ENCODE peak calls at places on chromosome 14, in seven cellular contexts. Z is tibial artery, F is ovary, V is WERI-Rb-1, G is dorsolateral prefrontal cortex, A is suprapubic skin, I is right atrium auricular region. E is an unnamed sample.

GRCh38 chr14:76924363-76925151 is 98.3 kb downstream of the LRRC74A start:
- DNase-seq in Z (no peak), F (peak; percentile 69), V (no peak), G (peak; percentile 65), A (no peak), I (no peak), E (peak; percentile 61)

GRCh38 chr14:76352639-76353281 is 23.2 kb upstream of the ESRRB start:
- DNase-seq in Z (no peak), F (peak; percentile 36), V (peak; percentile 74), G (no peak), A (no peak), I (no peak), E (peak; percentile 30)

GRCh38 chr14:95098984-95099599 is 58.2 kb downstream of the DICER1 start:
- DNase-seq in Z (peak; percentile 65), F (peak; percentile 71), V (peak; percentile 60), G (peak; percentile 61), A (no peak), I (peak; percentile 76), E (peak; percentile 67)

GRCh38 chr14:89848165-89848564 is 106.4 kb downstream of the EFCAB11 start:
- DNase-seq in Z (no peak), F (no peak), V (no peak), G (no peak), A (no peak), I (no peak), E (no peak)

GRCh38 chr14:34426313-34427295 is 35.4 kb downstream of the SPTSSA start:
- DNase-seq in Z (no peak), F (no peak), V (no peak), G (no peak), A (no peak), I (no peak), E (peak; percentile 36)

GRCh38 chr14:76143642-76144041 is 8.1 kb upstream of the GPATCH2L start:
- DNase-seq in Z (no peak), F (no peak), V (no peak), G (no peak), A (no peak), I (no peak), E (no peak)

GRCh38 chr14:35991356-35991755 is 165.2 kb downstream of the BRMS1L start:
- DNase-seq in Z (no peak), F (no peak), V (no peak), G (no peak), A (no peak), I (no peak), E (no peak)

GRCh38 chr14:68248481-68249255 is 429.1 kb downstream of the RAD51B start:
- DNase-seq in Z (no peak), F (no peak), V (no peak), G (no peak), A (no peak), I (peak; percentile 61), E (no peak)

GRCh38 chr14:31206536-31207286 is 882 bp downstream of the HECTD1 start:
- DNase-seq in Z (peak; percentile 22), F (peak; percentile 36), V (peak; percentile 21), G (no peak), A (no peak), I (no peak), E (peak; percentile 33)

GRCh38 chr14:80381964-80382363 is 170.7 kb upstream of the DIO2 start:
- DNase-seq in Z (no peak), F (no peak), V (no peak), G (no peak), A (no peak), I (no peak), E (no peak)

GRCh38 chr14:23572524-23572828 is 4.9 kb upstream of the AP1G2 start:
- DNase-seq in Z (no peak), F (no peak), V (no peak), G (no peak), A (no peak), I (no peak), E (no peak)

GRCh38 chr14:30621354-30621953 is 665 bp upstream of the SCFD1 start:
- DNase-seq in Z (no peak), F (peak; percentile 25), V (no peak), G (no peak), A (no peak), I (no peak), E (no peak)

GRCh38 chr14:68632591-68632895 is 160.3 kb downstream of the ZFP36L1 start:
- DNase-seq in Z (no peak), F (no peak), V (no peak), G (no peak), A (no peak), I (no peak), E (no peak)

GRCh38 chr14:68966872-68967301 is 12.2 kb downstream of the ACTN1 start:
- DNase-seq in Z (no peak), F (no peak), V (no peak), G (no peak), A (no peak), I (no peak), E (peak; percentile 65)

GRCh38 chr14:32192712-32193373 is 9.0 kb upstream of the RNU6-7 start:
- DNase-seq in Z (no peak), F (no peak), V (no peak), G (no peak), A (no peak), I (no peak), E (no peak)

GRCh38 chr14:23353433-23353780 is 720 bp upstream of the SLC22A17 start:
- DNase-seq in Z (no peak), F (no peak), V (no peak), G (no peak), A (no peak), I (no peak), E (no peak)

GRCh38 chr14:101200008-101200649 is 296.6 kb upstream of the RTL1 start:
- DNase-seq in Z (no peak), F (peak; percentile 11), V (no peak), G (no peak), A (no peak), I (peak; percentile 28), E (no peak)

GRCh38 chr14:94974893-94975292 is 182.4 kb downstream of the DICER1 start:
- DNase-seq in Z (no peak), F (no peak), V (peak; percentile 16), G (no peak), A (no peak), I (no peak), E (no peak)

GRCh38 chr14:80754696-80755095 is 186.8 kb downstream of the CEP128 start:
- DNase-seq in Z (no peak), F (no peak), V (no peak), G (no peak), A (no peak), I (no peak), E (no peak)

GRCh38 chr14:95195031-95195430 is 37.7 kb upstream of the DICER1 start:
- DNase-seq in Z (no peak), F (no peak), V (peak; percentile 78), G (no peak), A (no peak), I (no peak), E (no peak)

GRCh38 chr14:82411373-82411772 is 877.7 kb upstream of the SEL1L start:
- DNase-seq in Z (no peak), F (no peak), V (no peak), G (no peak), A (no peak), I (no peak), E (no peak)

GRCh38 chr14:32252030-32252670 is 49.1 kb upstream of the RNU6-8 start:
- DNase-seq in Z (peak; percentile 51), F (peak; percentile 61), V (peak; percentile 64), G (no peak), A (no peak), I (peak; percentile 68), E (peak; percentile 66)

GRCh38 chr14:54979039-54979438 is 47.9 kb downstream of the WDHD1 start:
- DNase-seq in Z (no peak), F (no peak), V (no peak), G (no peak), A (no peak), I (no peak), E (no peak)

GRCh38 chr14:32623300-32624093 is 294.4 kb downstream of the AKAP6 start:
- DNase-seq in Z (no peak), F (no peak), V (no peak), G (no peak), A (no peak), I (no peak), E (no peak)

GRCh38 chr14:76574416-76574815 is 186.9 kb upstream of the VASH1 start:
- DNase-seq in Z (no peak), F (no peak), V (peak; percentile 50), G (no peak), A (no peak), I (no peak), E (no peak)

DNA sequence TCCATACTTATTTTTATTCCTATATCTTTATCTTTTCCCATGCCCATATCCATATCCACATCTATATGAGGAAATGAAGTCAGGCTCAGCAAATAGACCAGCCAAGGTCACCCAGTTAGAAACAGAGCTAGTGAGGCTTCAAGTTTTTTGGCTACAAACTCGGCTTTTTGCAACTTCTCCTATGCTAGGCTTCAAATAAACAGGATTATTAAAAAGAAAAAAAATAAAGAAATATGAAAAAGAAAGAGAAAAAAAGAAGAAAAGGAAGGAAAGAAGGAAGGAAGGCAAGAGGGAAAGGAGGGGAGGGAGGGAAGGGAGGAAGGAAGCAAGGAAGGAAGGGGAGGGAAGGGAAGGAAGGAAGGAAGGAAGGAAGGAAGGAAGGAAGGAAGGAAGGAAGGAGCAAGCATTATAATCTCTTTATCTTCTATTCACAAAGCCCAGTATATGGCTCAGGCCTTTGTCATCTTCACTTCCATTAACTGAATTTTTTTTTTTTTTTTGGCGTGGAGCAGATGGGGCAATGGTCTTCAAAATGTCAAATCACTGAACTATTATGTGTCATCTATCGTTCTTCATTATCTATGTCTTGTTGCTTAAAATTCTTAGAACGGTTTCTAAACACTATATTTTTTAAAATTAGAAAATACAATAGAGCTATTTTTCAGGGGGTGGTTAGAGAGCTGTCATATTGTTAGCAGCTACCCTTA is 418.2 kb downstream of the VRK1 start:
- DNase-seq in Z (no peak), F (no peak), V (no peak), G (no peak), A (no peak), I (no peak), E (no peak)
- TF ChIP-seq CTCF in Z (no peak), F (no peak), V (no peak), G (no peak), A (no peak), I (no peak), E (no peak)

GRCh38 chr14:58466459-58466858 is 38.9 kb downstream of the KIAA0586 start:
- DNase-seq in Z (no peak), F (no peak), V (no peak), G (no peak), A (no peak), I (no peak), E (no peak)
- H3K27ac ChIP-seq in Z (no peak overlapping the region), F (no peak overlapping the region), V (no peak overlapping the region), G (no peak overlapping the region), A (no peak overlapping the region), I (no peak overlapping the region), E (no peak overlapping the region)

GRCh38 chr14:102824832-102825231 is 47.6 kb downstream of the TRAF3 start:
- DNase-seq in Z (no peak), F (no peak), V (no peak), G (no peak), A (no peak), I (no peak), E (no peak)
- H3K4me3 ChIP-seq in Z (no peak overlapping the region), F (no peak overlapping the region), V (no peak overlapping the region), G (no peak overlapping the region), A (no peak overlapping the region), I (no peak overlapping the region), E (no peak overlapping the region)

DNA sequence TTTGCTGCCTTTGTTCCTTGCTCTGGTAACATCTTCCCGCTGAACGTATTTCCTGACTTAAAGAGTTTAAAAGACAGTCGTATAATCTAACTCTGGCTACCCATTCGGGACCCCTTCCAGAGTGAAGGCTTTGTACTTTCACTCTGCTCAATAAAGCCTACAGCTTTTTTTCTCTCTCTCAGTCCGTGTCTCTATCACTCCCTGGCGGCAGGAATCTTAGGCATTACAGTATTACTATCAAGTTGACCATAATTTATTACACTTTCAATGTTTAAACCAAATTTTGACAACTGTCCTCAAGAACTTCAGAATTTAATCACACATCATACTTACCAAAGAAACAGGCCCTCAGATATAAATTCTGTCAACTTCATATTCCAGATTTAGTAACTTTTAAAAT is 967.9 kb downstream of the FSCB start:
- DNase-seq in Z (no peak), F (no peak), V (no peak), G (no peak), A (no peak), I (no peak), E (no peak)
- TF ChIP-seq CTCF in Z (no peak), F (no peak), V (no peak), G (no peak), A (peak; percentile 12), I (no peak), E (peak; percentile 56)

E was measured in adrenal gland.